ENCODE peak calls at places on chromosomes 11 and 22, in seven cellular contexts. One of them, this sample, is unnamed.

GRCh38 chr11:76140912-76141574 is 65.3 kb downstream of the WNT11 start:
- DNase-seq in K562: no peak
- DNase-seq in GM12892: no peak
- DNase-seq in GM12878: no peak
- DNase-seq in HepG2: no peak
- DNase-seq in SK-N-SH: no peak
- DNase-seq in H1: no peak
- DNase-seq in this sample: no peak

GRCh38 chr22:36238348-36239149 is 778 bp downstream of the APOL2 start:
- DNase-seq in HepG2: no peak
- DNase-seq in SK-N-SH: peak
- DNase-seq in GM12892: no peak
- DNase-seq in H1: no peak
- DNase-seq in K562: peak
- DNase-seq in GM12878: no peak
- DNase-seq in this sample: no peak

GRCh38 chr11:47176328-47177228 is at the start of gene ARFGAP2:
- DNase-seq in K562: peak
- DNase-seq in GM12892: peak
- DNase-seq in SK-N-SH: peak
- DNase-seq in HepG2: peak
- DNase-seq in GM12878: peak
- DNase-seq in H1: peak
- DNase-seq in this sample: peak

GRCh38 chr11:70839851-70840250 is 412.5 kb downstream of the SHANK2 start:
- DNase-seq in GM12878: no peak
- DNase-seq in K562: no peak
- DNase-seq in SK-N-SH: no peak
- DNase-seq in H1: no peak
- DNase-seq in HepG2: no peak
- DNase-seq in GM12892: no peak
- DNase-seq in this sample: no peak

GRCh38 chr22:36151006-36151595 is 9.5 kb downstream of the APOL3 start:
- DNase-seq in HepG2: no peak
- DNase-seq in K562: no peak
- DNase-seq in GM12878: no peak
- DNase-seq in SK-N-SH: no peak
- DNase-seq in H1: no peak
- DNase-seq in GM12892: no peak
- DNase-seq in this sample: no peak

GRCh38 chr11:119121811-119122124 is 388 bp downstream of the HINFP start:
- DNase-seq in GM12878: no peak
- DNase-seq in K562: no peak
- DNase-seq in SK-N-SH: no peak
- DNase-seq in GM12892: no peak
- DNase-seq in H1: no peak
- DNase-seq in HepG2: no peak
- DNase-seq in this sample: no peak

GRCh38 chr11:15943418-15944197 is 412.7 kb downstream of the SOX6 start:
- DNase-seq in HepG2: no peak
- DNase-seq in GM12878: no peak
- DNase-seq in GM12892: no peak
- DNase-seq in H1: peak
- DNase-seq in SK-N-SH: no peak
- DNase-seq in K562: no peak
- DNase-seq in this sample: no peak

GRCh38 chr22:24315367-24315781 is 44.7 kb downstream of the SPECC1L start:
- DNase-seq in K562: no peak
- DNase-seq in H1: no peak
- DNase-seq in HepG2: peak
- DNase-seq in GM12878: no peak
- DNase-seq in SK-N-SH: no peak
- DNase-seq in GM12892: no peak
- DNase-seq in this sample: no peak

GRCh38 chr11:116595305-116595880 is 177.4 kb downstream of the BUD13 start:
- DNase-seq in H1: no peak
- DNase-seq in K562: no peak
- DNase-seq in SK-N-SH: no peak
- DNase-seq in GM12878: no peak
- DNase-seq in GM12892: no peak
- DNase-seq in HepG2: no peak
- DNase-seq in this sample: no peak

GRCh38 chr11:62017878-62018642 is 50.6 kb upstream of the FTH1 start:
- DNase-seq in H1: no peak
- DNase-seq in K562: no peak
- DNase-seq in GM12878: no peak
- DNase-seq in HepG2: no peak
- DNase-seq in SK-N-SH: no peak
- DNase-seq in GM12892: no peak
- DNase-seq in this sample: no peak

GRCh38 chr22:29165336-29166060 is 40.2 kb upstream of the EMID1 start:
- DNase-seq in SK-N-SH: no peak
- DNase-seq in GM12892: no peak
- DNase-seq in K562: no peak
- DNase-seq in H1: no peak
- DNase-seq in GM12878: no peak
- DNase-seq in HepG2: no peak
- DNase-seq in this sample: no peak

GRCh38 chr11:97995874-97996273 is 1024.9 kb upstream of the CNTN5 start:
- DNase-seq in GM12878: no peak
- DNase-seq in GM12892: no peak
- DNase-seq in HepG2: no peak
- DNase-seq in SK-N-SH: no peak
- DNase-seq in H1: no peak
- DNase-seq in K562: no peak
- DNase-seq in this sample: no peak

GRCh38 chr22:38141574-38141973 is 31.1 kb upstream of the BAIAP2L2 start:
- DNase-seq in SK-N-SH: no peak
- DNase-seq in HepG2: no peak
- DNase-seq in K562: peak
- DNase-seq in GM12892: no peak
- DNase-seq in GM12878: no peak
- DNase-seq in H1: no peak
- DNase-seq in this sample: no peak

GRCh38 chr22:45007946-45008852 is 1.6 kb downstream of the PHF21B start:
- DNase-seq in GM12878: no peak
- DNase-seq in GM12892: no peak
- DNase-seq in HepG2: no peak
- DNase-seq in H1: peak
- DNase-seq in SK-N-SH: peak
- DNase-seq in K562: peak
- DNase-seq in this sample: no peak

GRCh38 chr11:73439002-73439843 is 63.0 kb downstream of the RELT start:
- DNase-seq in HepG2: peak
- DNase-seq in GM12892: no peak
- DNase-seq in H1: no peak
- DNase-seq in SK-N-SH: peak
- DNase-seq in GM12878: no peak
- DNase-seq in K562: no peak
- DNase-seq in this sample: no peak

GRCh38 chr22:46115388-46115678 is 35.0 kb upstream of the PPARA start:
- DNase-seq in HepG2: no peak
- DNase-seq in GM12892: no peak
- DNase-seq in GM12878: no peak
- DNase-seq in H1: no peak
- DNase-seq in K562: no peak
- DNase-seq in SK-N-SH: no peak
- DNase-seq in this sample: no peak

GRCh38 chr11:28223577-28223976 is 115.4 kb downstream of the METTL15 start:
- DNase-seq in K562: no peak
- DNase-seq in HepG2: no peak
- DNase-seq in H1: no peak
- DNase-seq in GM12892: no peak
- DNase-seq in SK-N-SH: no peak
- DNase-seq in GM12878: peak
- DNase-seq in this sample: peak

GRCh38 chr11:19116315-19116970 is 525 bp upstream of the ZDHHC13 start:
- DNase-seq in GM12892: peak
- DNase-seq in HepG2: no peak
- DNase-seq in GM12878: peak
- DNase-seq in SK-N-SH: no peak
- DNase-seq in K562: no peak
- DNase-seq in H1: no peak
- DNase-seq in this sample: peak

GRCh38 chr22:17777005-17777716 is 2.9 kb upstream of the BID start:
- DNase-seq in HepG2: peak
- DNase-seq in SK-N-SH: no peak
- DNase-seq in GM12878: peak
- DNase-seq in K562: peak
- DNase-seq in H1: no peak
- DNase-seq in GM12892: peak
- DNase-seq in this sample: peak

GRCh38 chr11:130771708-130772107 is 144.6 kb downstream of the SNX19 start:
- DNase-seq in HepG2: no peak
- DNase-seq in K562: no peak
- DNase-seq in SK-N-SH: no peak
- DNase-seq in GM12892: no peak
- DNase-seq in GM12878: no peak
- DNase-seq in H1: no peak
- DNase-seq in this sample: no peak

GRCh38 chr11:62627718-62628117 is 5.9 kb upstream of the B3GAT3 start:
- DNase-seq in K562: no peak
- DNase-seq in SK-N-SH: no peak
- DNase-seq in GM12878: no peak
- DNase-seq in H1: no peak
- DNase-seq in GM12892: no peak
- DNase-seq in HepG2: no peak
- DNase-seq in this sample: no peak

GRCh38 chr11:35845860-35846259 is 98.0 kb upstream of the LDLRAD3 start:
- DNase-seq in H1: no peak
- DNase-seq in K562: no peak
- DNase-seq in GM12878: no peak
- DNase-seq in SK-N-SH: no peak
- DNase-seq in GM12892: no peak
- DNase-seq in HepG2: no peak
- DNase-seq in this sample: no peak

GRCh38 chr22:29691636-29692326 is 28.0 kb upstream of the CABP7 start:
- DNase-seq in SK-N-SH: no peak
- DNase-seq in K562: peak
- DNase-seq in H1: no peak
- DNase-seq in HepG2: no peak
- DNase-seq in GM12878: no peak
- DNase-seq in GM12892: no peak
- DNase-seq in this sample: no peak

DNA sequence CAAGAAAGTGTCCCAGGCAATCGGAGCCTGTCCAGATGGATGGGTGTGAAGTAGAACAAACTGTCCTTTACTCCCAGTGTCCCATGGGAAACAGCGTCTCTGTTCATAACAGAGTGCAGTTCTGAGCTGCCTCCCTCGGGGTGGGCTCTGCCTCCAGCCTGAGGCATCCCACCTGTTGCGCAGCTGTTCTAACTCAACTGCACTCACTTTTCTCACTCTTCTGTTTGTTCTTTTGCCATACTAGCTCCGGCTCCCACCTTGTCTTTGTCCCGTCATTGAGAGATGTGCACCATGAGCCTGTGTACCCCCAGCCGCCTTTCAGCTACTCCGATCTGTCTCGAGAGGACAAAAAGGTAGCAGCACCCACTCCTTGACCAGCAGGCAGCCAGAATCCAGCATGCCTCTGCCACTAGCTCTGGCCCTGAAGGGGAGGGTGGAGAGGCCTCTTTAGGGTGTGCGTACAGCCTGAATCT is 20.7 kb upstream of the CDC42EP2 start:
- DNase-seq in HepG2: no peak
- DNase-seq in K562: no peak
- DNase-seq in GM12878: no peak
- DNase-seq in GM12892: no peak
- DNase-seq in SK-N-SH: no peak
- DNase-seq in H1: no peak
- DNase-seq in this sample: no peak
- TF ChIP-seq POLR2AphosphoS5 in HepG2: no peak
- TF ChIP-seq POLR2AphosphoS5 in K562: no peak
- TF ChIP-seq POLR2AphosphoS5 in GM12878: no peak
- TF ChIP-seq POLR2AphosphoS5 in GM12892: no peak
- TF ChIP-seq POLR2AphosphoS5 in SK-N-SH: no peak
- TF ChIP-seq POLR2AphosphoS5 in H1: no peak
- TF ChIP-seq POLR2AphosphoS5 in this sample: no peak

GRCh38 chr11:68042219-68043028 is 3.6 kb downstream of the TCIRG1 start:
- DNase-seq in K562: peak
- DNase-seq in GM12892: no peak
- DNase-seq in H1: no peak
- DNase-seq in GM12878: no peak
- DNase-seq in HepG2: no peak
- DNase-seq in SK-N-SH: peak
- DNase-seq in this sample: no peak
- TF ChIP-seq TAF1 in K562: no peak
- TF ChIP-seq TAF1 in GM12892: no peak
- TF ChIP-seq TAF1 in H1: no peak
- TF ChIP-seq TAF1 in GM12878: no peak
- TF ChIP-seq TAF1 in HepG2: no peak
- TF ChIP-seq TAF1 in SK-N-SH: no peak
- TF ChIP-seq TAF1 in this sample: no peak

GRCh38 chr22:21918466-21919185 is 34.0 kb downstream of the PPM1F start:
- DNase-seq in GM12892: no peak
- DNase-seq in SK-N-SH: peak
- DNase-seq in GM12878: no peak
- DNase-seq in K562: no peak
- DNase-seq in HepG2: no peak
- DNase-seq in H1: no peak
- DNase-seq in this sample: no peak

GRCh38 chr22:21919526-21920307 is 32.9 kb downstream of the PPM1F start:
- DNase-seq in GM12892: no peak
- DNase-seq in H1: no peak
- DNase-seq in GM12878: no peak
- DNase-seq in SK-N-SH: peak
- DNase-seq in HepG2: no peak
- DNase-seq in K562: no peak
- DNase-seq in this sample: no peak

GRCh38 chr22:21921729-21922128 is 30.9 kb downstream of the PPM1F start:
- DNase-seq in HepG2: no peak
- DNase-seq in K562: no peak
- DNase-seq in SK-N-SH: no peak
- DNase-seq in GM12878: no peak
- DNase-seq in H1: peak
- DNase-seq in GM12892: no peak
- DNase-seq in this sample: no peak

GRCh38 chr22:21921184-21921721 is 31.4 kb downstream of the PPM1F start:
- DNase-seq in GM12878: no peak
- DNase-seq in SK-N-SH: peak
- DNase-seq in K562: no peak
- DNase-seq in HepG2: no peak
- DNase-seq in GM12892: no peak
- DNase-seq in H1: no peak
- DNase-seq in this sample: no peak

GRCh38 chr22:21920341-21921183 is 32.1 kb downstream of the PPM1F start:
- DNase-seq in H1: no peak
- DNase-seq in SK-N-SH: peak
- DNase-seq in HepG2: no peak
- DNase-seq in GM12892: no peak
- DNase-seq in K562: no peak
- DNase-seq in GM12878: no peak
- DNase-seq in this sample: no peak
- TF ChIP-seq POLR2AphosphoS5 in H1: no peak
- TF ChIP-seq POLR2AphosphoS5 in SK-N-SH: no peak
- TF ChIP-seq POLR2AphosphoS5 in HepG2: no peak
- TF ChIP-seq POLR2AphosphoS5 in GM12892: no peak
- TF ChIP-seq POLR2AphosphoS5 in K562: no peak
- TF ChIP-seq POLR2AphosphoS5 in GM12878: no peak
- TF ChIP-seq POLR2AphosphoS5 in this sample: no peak

GRCh38 chr11:36948445-36949171 is 350.6 kb upstream of the RAG2 start:
- DNase-seq in SK-N-SH: peak
- DNase-seq in K562: no peak
- DNase-seq in H1: no peak
- DNase-seq in GM12878: no peak
- DNase-seq in GM12892: no peak
- DNase-seq in HepG2: no peak
- DNase-seq in this sample: no peak

GRCh38 chr11:36945384-36945783 is 347.3 kb upstream of the RAG2 start:
- DNase-seq in GM12892: no peak
- DNase-seq in H1: no peak
- DNase-seq in K562: no peak
- DNase-seq in GM12878: no peak
- DNase-seq in HepG2: no peak
- DNase-seq in SK-N-SH: peak
- DNase-seq in this sample: no peak
- TF ChIP-seq TAF1 in GM12892: no peak
- TF ChIP-seq TAF1 in H1: no peak
- TF ChIP-seq TAF1 in K562: no peak
- TF ChIP-seq TAF1 in GM12878: no peak
- TF ChIP-seq TAF1 in HepG2: no peak
- TF ChIP-seq TAF1 in SK-N-SH: no peak
- TF ChIP-seq TAF1 in this sample: no peak

This sample was measured in GM12891.